ENCODE peak calls at places on chromosome 12, in four cellular contexts. M is amniotic stem cell, G is T follicular helper cell, J is RKO. B is an unnamed sample.

GRCh38 chr12:111298583-111299436 is 70.1 kb downstream of the PHETA1 start:
- DNase-seq in G (peak), J (peak), M (peak), B (no peak)

GRCh38 chr12:129005416-129005815 is 152.1 kb downstream of the GLT1D1 start:
- DNase-seq in G (no peak), J (no peak), M (no peak), B (no peak)

GRCh38 chr12:130423136-130423535 is 85.4 kb downstream of the PIWIL1 start:
- DNase-seq in M (no peak), G (no peak), J (no peak), B (no peak)

GRCh38 chr12:101181776-101182175 is 28.3 kb downstream of the SLC5A8 start:
- DNase-seq in M (no peak), G (no peak), J (no peak), B (no peak)

GRCh38 chr12:122981036-122981471 is 573 bp downstream of the ARL6IP4 start:
- DNase-seq in G (no peak), M (no peak), J (no peak), B (no peak)

GRCh38 chr12:53995311-53996187 is 4.4 kb upstream of the HOXC9 start:
- DNase-seq in J (peak), G (no peak), M (no peak), B (no peak)

GRCh38 chr12:83042441-83043215 is 355.9 kb downstream of the TMTC2 start:
- DNase-seq in M (no peak), J (no peak), G (no peak), B (no peak)

GRCh38 chr12:17016116-17016864 is 410.3 kb upstream of the LMO3 start:
- DNase-seq in J (no peak), G (no peak), M (no peak), B (no peak)

GRCh38 chr12:111339306-111339938 is 29.5 kb downstream of the PHETA1 start:
- DNase-seq in M (no peak), J (no peak), G (no peak), B (no peak)

GRCh38 chr12:7374423-7375144 is 69.4 kb downstream of the CD163L1 start:
- DNase-seq in M (no peak), G (no peak), J (peak), B (no peak)

GRCh38 chr12:79900199-79900598 is 34.7 kb downstream of the PPP1R12A start:
- DNase-seq in M (no peak), J (no peak), G (no peak), B (no peak)

GRCh38 chr12:103748875-103749274 is 92.2 kb downstream of the NT5DC3 start:
- DNase-seq in M (no peak), G (no peak), J (no peak), B (no peak)

GRCh38 chr12:106981781-106982180 is 5.2 kb downstream of the MTERF2 start:
- DNase-seq in J (no peak), G (no peak), M (no peak), B (no peak)

GRCh38 chr12:27246774-27247173 is 2.7 kb downstream of the STK38L start:
- DNase-seq in J (no peak), G (no peak), M (no peak), B (no peak)

GRCh38 chr12:15646586-15646985 is 142.6 kb downstream of the EPS8 start:
- DNase-seq in M (no peak), G (no peak), J (no peak), B (no peak)

GRCh38 chr12:6426882-6427671 is 17.7 kb upstream of the CD27 start:
- DNase-seq in G (peak), J (no peak), M (no peak), B (no peak)

GRCh38 chr12:132610051-132610759 is at the start of gene LRCOL1:
- DNase-seq in M (no peak), J (no peak), G (no peak), B (no peak)